ENCODE peak calls at places on chromosomes 13 and 19, in seven cellular contexts. R is tibial nerve, I is upper lobe of right lung, B is kidney, O is body of pancreas, W is cardiac muscle cell, M is A549. U is an unnamed sample. For H3K4me1, the result is how much of the 10 kb centered on the place peaks cover.

GRCh38 chr13:50676602-50677001 is 166.9 kb downstream of the DLEU7 start:
- DNase-seq in R (no peak), I (no peak), B (no peak), O (no peak), W (no peak), M (no peak), U (no peak)

GRCh38 chr13:106357198-106357597 is 178.3 kb downstream of the EFNB2 start:
- DNase-seq in R (no peak), I (no peak), B (no peak), O (no peak), W (no peak), M (no peak), U (no peak)

GRCh38 chr19:40502647-40503046 is 35.8 kb downstream of the SPTBN4 start:
- DNase-seq in R (no peak), I (no peak), B (no peak), O (peak), W (no peak), M (peak), U (no peak)

GRCh38 chr13:76043882-76044281 is 407.8 kb downstream of the LMO7 start:
- DNase-seq in R (no peak), I (no peak), B (no peak), O (no peak), W (no peak), M (no peak), U (no peak)

GRCh38 chr19:29785955-29786589 is 25.7 kb upstream of the CCNE1 start:
- DNase-seq in R (no peak), I (no peak), B (no peak), O (no peak), W (no peak), M (no peak), U (no peak)

GRCh38 chr13:99477493-99477892 is 23.8 kb upstream of the TM9SF2 start:
- DNase-seq in R (no peak), I (no peak), B (no peak), O (no peak), W (no peak), M (no peak), U (no peak)

GRCh38 chr19:55689366-55690108 is 14.5 kb downstream of the EPN1 start:
- DNase-seq in R (no peak), I (peak), B (no peak), O (no peak), W (no peak), M (no peak), U (no peak)

GRCh38 chr13:33611016-33611805 is 206.7 kb upstream of the RFC3 start:
- DNase-seq in R (peak), I (no peak), B (peak), O (peak), W (no peak), M (no peak), U (no peak)

GRCh38 chr19:54248016-54248601 is 5.5 kb upstream of the LILRA6 start:
- DNase-seq in R (no peak), I (no peak), B (no peak), O (no peak), W (no peak), M (no peak), U (no peak)

GRCh38 chr19:5961969-5962945 is 15.7 kb downstream of the RANBP3 start:
- DNase-seq in R (no peak), I (peak), B (peak), O (peak), W (peak), M (no peak), U (no peak)
- H3K4me1 ChIP-seq in R (under half), I (half or more), B (under half), O (half or more), W (half or more), M (under half), U (under half)

GRCh38 chr13:41468631-41469030 is 11.3 kb downstream of the RGCC start:
- DNase-seq in R (no peak), I (no peak), B (no peak), O (no peak), W (no peak), M (no peak), U (no peak)
- H3K4me1 ChIP-seq in R (under half), I (under half), B (under half), O (under half), W (under half), M (under half), U (under half)

DNA sequence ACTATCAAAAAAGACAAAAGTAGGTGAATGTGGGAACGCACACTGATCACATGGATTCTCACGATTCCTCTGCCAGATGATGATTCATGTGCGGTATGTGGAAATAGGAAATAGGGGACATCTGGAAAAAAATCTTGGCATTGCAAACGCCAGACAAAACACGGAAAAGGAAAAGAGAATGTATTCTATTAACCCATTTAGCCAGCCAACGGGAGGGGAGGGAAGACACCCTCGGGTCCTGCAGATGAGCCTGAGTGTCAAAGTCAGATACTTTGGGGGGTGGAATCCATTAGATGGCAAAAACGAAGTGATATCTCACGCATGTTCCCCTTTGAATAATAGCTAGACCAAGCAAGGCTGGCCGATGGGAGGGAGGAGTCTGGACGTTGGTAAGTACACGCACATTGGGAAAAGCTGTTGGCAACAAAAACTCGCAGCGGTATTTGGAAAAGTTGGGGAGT is 73.7 kb downstream of the COL4A1 start:
- DNase-seq in R (peak), I (no peak), B (no peak), O (no peak), W (no peak), M (no peak), U (no peak)
- H3K4me1 ChIP-seq in R (under half), I (under half), B (under half), O (under half), W (under half), M (under half), U (under half)

DNA sequence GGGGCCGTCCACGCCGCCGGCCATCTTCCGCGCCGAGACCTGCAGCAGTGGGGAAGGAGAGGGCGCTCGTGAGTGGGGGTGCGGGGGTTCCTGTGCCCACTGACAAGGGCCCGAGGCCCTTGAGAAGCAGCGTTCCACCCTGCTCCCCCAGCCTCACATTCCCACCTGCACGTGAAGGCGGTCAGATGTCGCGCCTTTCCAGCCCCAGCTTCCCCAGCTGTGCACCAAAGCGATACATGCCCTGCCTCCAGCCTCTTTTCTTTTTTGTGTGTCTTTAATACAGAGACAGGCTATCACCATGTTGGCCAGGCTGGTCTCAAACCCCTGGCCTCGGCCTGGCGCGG is 11.5 kb downstream of the ZBTB7A start:
- DNase-seq in R (no peak), I (no peak), B (no peak), O (no peak), W (no peak), M (no peak), U (peak)
- H3K4me1 ChIP-seq in R (under half), I (half or more), B (under half), O (half or more), W (under half), M (half or more), U (under half)

DNA sequence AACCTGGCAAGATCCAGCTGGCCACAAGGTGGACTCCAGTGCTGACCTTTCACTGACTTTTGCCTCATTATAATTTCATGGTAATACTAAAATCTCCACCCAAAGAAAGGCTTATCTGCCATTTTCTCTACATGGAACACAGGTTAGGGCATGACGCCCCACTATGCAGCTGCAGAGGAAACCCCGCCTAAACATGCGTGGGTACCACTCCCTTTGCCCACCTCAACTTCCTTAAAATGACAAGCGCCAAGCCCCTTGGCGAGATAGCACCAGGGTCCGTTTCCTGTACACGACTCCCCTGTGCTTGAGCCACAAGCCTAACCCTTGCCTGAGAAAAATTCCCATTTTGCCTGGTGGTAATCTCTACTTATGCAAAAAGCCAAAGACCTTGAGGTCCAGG is 36.0 kb upstream of the PABPC3 start:
- DNase-seq in R (no peak), I (no peak), B (no peak), O (no peak), W (no peak), M (no peak), U (no peak)
- H3K4me1 ChIP-seq in R (under half), I (under half), B (under half), O (under half), W (under half), M (under half), U (under half)

DNA sequence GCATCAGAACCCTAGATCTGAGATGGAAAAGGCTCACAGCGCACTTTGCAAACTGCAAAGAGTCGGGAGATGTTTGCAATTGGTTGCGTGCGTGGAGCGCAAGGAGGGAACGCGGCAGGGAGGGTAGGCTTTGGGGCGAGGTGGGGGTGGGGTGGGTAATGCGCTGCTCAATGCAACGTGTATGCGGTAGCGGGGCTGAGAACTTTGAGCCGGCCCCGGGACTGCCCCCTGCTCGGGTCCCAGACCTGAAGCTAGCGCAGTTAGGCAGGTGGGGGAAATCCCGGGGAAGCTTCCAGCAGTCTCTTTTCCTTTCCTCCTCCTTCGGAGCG is 971 bp downstream of the FOSB start:
- DNase-seq in R (no peak), I (no peak), B (peak), O (no peak), W (no peak), M (no peak), U (peak)
- H3K4me1 ChIP-seq in R (under half), I (under half), B (under half), O (under half), W (under half), M (under half), U (under half)

GRCh38 chr19:45218887-45219780 is 26.1 kb downstream of the EXOC3L2 start:
- DNase-seq in R (no peak), I (no peak), B (no peak), O (no peak), W (no peak), M (no peak), U (no peak)

GRCh38 chr19:45217193-45217956 is 27.8 kb downstream of the EXOC3L2 start:
- DNase-seq in R (no peak), I (no peak), B (peak), O (no peak), W (peak), M (no peak), U (no peak)

GRCh38 chr19:45217957-45218334 is 27.3 kb downstream of the EXOC3L2 start:
- DNase-seq in R (no peak), I (no peak), B (no peak), O (no peak), W (no peak), M (no peak), U (no peak)

GRCh38 chr19:45216677-45217076 is 28.5 kb downstream of the EXOC3L2 start:
- DNase-seq in R (no peak), I (no peak), B (no peak), O (no peak), W (no peak), M (no peak), U (no peak)

DNA sequence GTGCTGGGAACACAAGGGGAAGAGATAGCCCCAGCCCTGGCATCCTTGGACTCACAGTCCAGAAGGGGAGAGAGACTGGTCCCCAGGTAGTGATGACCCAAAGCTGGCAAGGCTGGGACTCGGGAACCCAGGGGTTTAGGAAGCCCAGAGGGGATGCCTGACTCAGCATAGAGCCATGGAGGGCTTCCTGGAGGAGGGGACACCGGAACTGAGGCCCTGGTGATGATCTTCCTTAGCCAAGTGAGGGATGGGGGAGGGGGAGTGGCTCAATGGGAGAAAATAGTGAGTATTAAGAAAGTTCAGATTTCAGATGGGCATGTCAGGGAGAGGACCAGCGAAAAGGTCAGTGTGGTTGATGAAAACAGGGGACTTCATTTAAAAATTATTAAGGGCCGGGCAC is 26.8 kb downstream of the EXOC3L2 start:
- DNase-seq in R (no peak), I (no peak), B (no peak), O (no peak), W (no peak), M (no peak), U (no peak)
- H3K4me1 ChIP-seq in R (under half), I (under half), B (under half), O (under half), W (under half), M (under half), U (under half)

GRCh38 chr19:1214299-1214861 is 8.8 kb downstream of the STK11 start:
- DNase-seq in R (no peak), I (no peak), B (peak), O (no peak), W (no peak), M (no peak), U (peak)
- H3K4me1 ChIP-seq in R (under half), I (half or more), B (under half), O (half or more), W (under half), M (under half), U (under half)